ENCODE peak calls at places on chromosomes 7 and 10, in seven cellular contexts. P, I, E, X, L, W and J are unnamed samples.

GRCh38 chr10:35236739-35237138 is 99.6 kb upstream of the CCNY start:
- DNase-seq in E (no peak), X (peak; percentile 49), P (peak; percentile 25), W (no peak), I (peak; percentile 29), L (peak; percentile 37), J (no peak)

GRCh38 chr10:14838582-14839304 is 637 bp downstream of the HSPA14 start:
- DNase-seq in E (peak; percentile 74), I (peak; percentile 41), L (no peak), W (no peak), X (peak; percentile 40), P (peak; percentile 18), J (no peak)

GRCh38 chr7:118330373-118330772 is 105.9 kb downstream of the ANKRD7 start:
- DNase-seq in W (no peak), L (no peak), I (no peak), X (no peak), E (no peak), P (no peak), J (no peak)

GRCh38 chr7:47291461-47292051 is 290.4 kb downstream of the TNS3 start:
- DNase-seq in I (peak; percentile 43), L (peak; percentile 96), P (no peak), X (no peak), W (peak; percentile 50), E (no peak), J (peak; percentile 35)

GRCh38 chr10:13340626-13341370 is 7.3 kb downstream of the SEPHS1 start:
- DNase-seq in E (no peak), P (no peak), W (peak; percentile 49), X (no peak), L (no peak), I (no peak), J (no peak)

GRCh38 chr7:5456420-5456819 is 32.8 kb upstream of the TNRC18 start:
- DNase-seq in E (no peak), P (no peak), W (no peak), X (no peak), L (no peak), I (no peak), J (no peak)

GRCh38 chr7:69661342-69661741 is 63.1 kb downstream of the AUTS2 start:
- DNase-seq in W (no peak), L (no peak), I (no peak), P (no peak), X (no peak), E (no peak), J (no peak)

GRCh38 chr10:70568781-70569495 is 33.6 kb downstream of the PRF1 start:
- DNase-seq in L (no peak), W (no peak), P (no peak), I (no peak), X (no peak), E (no peak), J (no peak)

GRCh38 chr7:139488810-139489209 is 5.3 kb upstream of the KLRG2 start:
- DNase-seq in I (no peak), L (no peak), W (no peak), E (no peak), X (no peak), P (no peak), J (no peak)

GRCh38 chr7:16918288-16918895 is 36.6 kb upstream of the AGR3 start:
- DNase-seq in W (no peak), P (peak; percentile 31), I (no peak), E (no peak), X (peak; percentile 59), L (peak; percentile 64), J (peak; percentile 33)

GRCh38 chr7:77282897-77283296 is 83.3 kb upstream of the FGL2 start:
- DNase-seq in X (no peak), L (no peak), W (no peak), P (no peak), E (no peak), I (no peak), J (no peak)

GRCh38 chr7:70178787-70179186 is 580.5 kb downstream of the AUTS2 start:
- DNase-seq in X (no peak), E (no peak), L (no peak), W (no peak), I (peak; percentile 21), P (no peak), J (no peak)

GRCh38 chr10:113356794-113357687 is 195.8 kb upstream of the HABP2 start:
- DNase-seq in X (no peak), W (no peak), P (no peak), I (no peak), E (no peak), L (no peak), J (no peak)

GRCh38 chr7:101614939-101615302 is 14.2 kb downstream of the MYL10 start:
- DNase-seq in I (no peak), P (no peak), W (no peak), L (no peak), X (no peak), E (no peak), J (no peak)

GRCh38 chr7:37277513-37277912 is 171.2 kb downstream of the ELMO1 start:
- DNase-seq in X (no peak), W (no peak), I (no peak), P (no peak), L (no peak), E (no peak), J (no peak)

GRCh38 chr7:1721047-1721687 is 51.1 kb downstream of the ELFN1 start:
- DNase-seq in W (no peak), P (no peak), X (no peak), L (peak; percentile 53), E (no peak), I (no peak), J (no peak)

GRCh38 chr7:129951076-129952011 is 1.4 kb downstream of the UBE2H start:
- DNase-seq in X (peak; percentile 76), E (no peak), P (no peak), L (no peak), I (no peak), W (no peak), J (no peak)

GRCh38 chr10:113060221-113061053 is 110.4 kb downstream of the TCF7L2 start:
- DNase-seq in L (no peak), I (no peak), P (peak; percentile 71), X (peak; percentile 87), W (no peak), E (no peak), J (no peak)

GRCh38 chr10:110323503-110323902 is 18.8 kb upstream of the SMNDC1 start:
- DNase-seq in W (no peak), P (no peak), E (no peak), L (peak; percentile 97), I (no peak), X (no peak), J (no peak)

GRCh38 chr10:120819366-120819765 is 31.8 kb upstream of the WDR11 start:
- DNase-seq in L (no peak), X (no peak), W (no peak), I (no peak), P (no peak), E (no peak), J (no peak)

GRCh38 chr10:62121197-62121550 is 147.5 kb downstream of the RTKN2 start:
- DNase-seq in W (no peak), E (no peak), X (no peak), L (no peak), P (no peak), I (no peak), J (no peak)
- TF ChIP-seq CEBPB in W (no peak), E (no peak), X (no peak), L (no peak), P (no peak), I (no peak), J (no peak)

GRCh38 chr7:11232462-11232861 is 258.8 kb downstream of the PHF14 start:
- DNase-seq in X (no peak), P (no peak), W (no peak), E (no peak), I (no peak), L (no peak), J (no peak)

GRCh38 chr7:11233871-11234270 is 260.2 kb downstream of the PHF14 start:
- DNase-seq in P (no peak), I (no peak), E (no peak), L (no peak), W (no peak), X (no peak), J (no peak)

GRCh38 chr7:11231190-11231589 is 257.5 kb downstream of the PHF14 start:
- DNase-seq in P (no peak), L (no peak), E (no peak), W (no peak), X (no peak), I (no peak), J (no peak)

GRCh38 chr7:11224535-11224934 is 250.9 kb downstream of the PHF14 start:
- DNase-seq in I (no peak), W (no peak), E (no peak), X (no peak), P (no peak), L (no peak), J (no peak)

GRCh38 chr7:11228515-11228914 is 254.8 kb downstream of the PHF14 start:
- DNase-seq in W (no peak), P (no peak), I (no peak), E (no peak), L (no peak), X (peak; percentile 3), J (no peak)
- TF ChIP-seq RAD21 in W (no peak), P (no peak), I (no peak), E (no peak), L (no peak), X (no peak), J (no peak)

GRCh38 chr7:66039094-66039493 is 36.5 kb upstream of the ASL start:
- DNase-seq in P (no peak), W (peak; percentile 5), E (no peak), I (no peak), X (no peak), L (no peak), J (no peak)

GRCh38 chr7:66047426-66047825 is 28.2 kb upstream of the ASL start:
- DNase-seq in E (no peak), P (no peak), W (no peak), L (peak; percentile 95), I (peak; percentile 31), X (peak; percentile 25), J (peak; percentile 60)

GRCh38 chr7:66043681-66044497 is 31.7 kb upstream of the ASL start:
- DNase-seq in W (no peak), X (no peak), L (no peak), P (no peak), E (peak; percentile 49), I (no peak), J (no peak)
- TF ChIP-seq CEBPB in W (no peak), X (no peak), L (no peak), P (no peak), E (no peak), I (no peak), J (no peak)

DNA sequence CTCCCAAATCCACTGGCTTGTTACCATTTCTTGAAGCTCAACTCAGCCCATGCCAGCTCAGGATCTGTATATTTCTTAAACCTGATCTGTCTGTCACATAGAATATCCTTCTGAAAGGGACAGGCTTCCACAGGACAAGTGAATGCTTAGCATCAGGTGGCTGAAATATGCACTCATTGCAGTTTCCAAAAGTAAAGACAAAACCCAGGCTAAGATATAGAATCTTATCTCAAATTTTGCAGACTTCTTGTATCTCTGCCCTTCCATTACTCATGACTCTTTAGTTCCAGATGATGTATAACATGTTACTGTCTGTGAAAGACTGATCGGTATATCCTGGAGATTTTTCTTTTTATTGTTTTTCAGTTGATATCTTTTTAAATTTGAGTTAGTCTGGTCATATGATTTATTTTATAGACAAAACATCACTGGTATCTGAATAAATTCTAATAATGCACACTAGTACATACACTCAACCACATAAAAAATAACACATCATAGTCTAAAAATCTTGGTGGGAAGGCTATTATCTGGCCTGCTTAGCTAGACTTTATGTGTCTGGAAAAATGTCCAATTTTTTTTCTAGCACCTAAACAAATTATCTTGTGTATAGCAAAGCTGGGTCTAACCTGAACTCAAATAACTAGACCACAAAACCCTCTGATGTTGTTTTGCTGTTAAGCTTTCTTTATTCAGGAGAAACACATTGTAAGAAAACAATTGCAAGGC is 182.6 kb downstream of the ADAM12 start:
- DNase-seq in L (no peak), W (no peak), X (no peak), P (no peak), E (no peak), I (no peak), J (no peak)
- TF ChIP-seq RAD21 in L (no peak), W (no peak), X (no peak), P (no peak), E (no peak), I (no peak), J (no peak)